ENCODE peak calls at places on chromosomes 13 and 19, in four cellular contexts. One of them, this sample, is unnamed.

GRCh38 chr13:110444226-110444653 is 117.3 kb downstream of the RAB20 start:
- DNase-seq in AG09319: no peak
- DNase-seq in activated B cell treated with CpG ODN at 0.5 μM for 24 hours: no peak
- DNase-seq in GM12865: peak
- DNase-seq in this sample: no peak

GRCh38 chr13:81872581-81872980 is 1531.7 kb upstream of the SPRY2 start:
- DNase-seq in GM12865: no peak
- DNase-seq in AG09319: no peak
- DNase-seq in activated B cell treated with CpG ODN at 0.5 μM for 24 hours: no peak
- DNase-seq in this sample: no peak

GRCh38 chr13:84983321-84983720 is 815.9 kb downstream of the SLITRK6 start:
- DNase-seq in activated B cell treated with CpG ODN at 0.5 μM for 24 hours: no peak
- DNase-seq in GM12865: no peak
- DNase-seq in AG09319: no peak
- DNase-seq in this sample: no peak

GRCh38 chr19:8678244-8678807 is 20.3 kb downstream of the ACTL9 start:
- DNase-seq in activated B cell treated with CpG ODN at 0.5 μM for 24 hours: no peak
- DNase-seq in AG09319: no peak
- DNase-seq in GM12865: no peak
- DNase-seq in this sample: no peak

GRCh38 chr13:93755341-93755740 is 528.7 kb downstream of the GPC6 start:
- DNase-seq in activated B cell treated with CpG ODN at 0.5 μM for 24 hours: no peak
- DNase-seq in GM12865: no peak
- DNase-seq in AG09319: no peak
- DNase-seq in this sample: no peak

GRCh38 chr19:4981681-4981958 is 12.7 kb downstream of the KDM4B start:
- DNase-seq in GM12865: no peak
- DNase-seq in activated B cell treated with CpG ODN at 0.5 μM for 24 hours: no peak
- DNase-seq in AG09319: no peak
- DNase-seq in this sample: no peak

GRCh38 chr19:6239401-6239844 is 40.4 kb downstream of the MLLT1 start:
- DNase-seq in AG09319: no peak
- DNase-seq in activated B cell treated with CpG ODN at 0.5 μM for 24 hours: no peak
- DNase-seq in GM12865: no peak
- DNase-seq in this sample: no peak

GRCh38 chr13:112674412-112675383 is 15.1 kb upstream of the ATP11A start:
- DNase-seq in activated B cell treated with CpG ODN at 0.5 μM for 24 hours: no peak
- DNase-seq in GM12865: peak
- DNase-seq in AG09319: no peak
- DNase-seq in this sample: no peak

GRCh38 chr13:52784591-52785340 is 45.1 kb upstream of the CNMD start:
- DNase-seq in GM12865: no peak
- DNase-seq in activated B cell treated with CpG ODN at 0.5 μM for 24 hours: no peak
- DNase-seq in AG09319: no peak
- DNase-seq in this sample: no peak

GRCh38 chr13:66657165-66657895 is 572.8 kb downstream of the PCDH9 start:
- DNase-seq in GM12865: no peak
- DNase-seq in activated B cell treated with CpG ODN at 0.5 μM for 24 hours: no peak
- DNase-seq in AG09319: peak
- DNase-seq in this sample: no peak

GRCh38 chr19:52138614-52139290 is 986 bp downstream of the ZNF616 start:
- DNase-seq in activated B cell treated with CpG ODN at 0.5 μM for 24 hours: no peak
- DNase-seq in GM12865: peak
- DNase-seq in AG09319: no peak
- DNase-seq in this sample: no peak

GRCh38 chr13:46720189-46720588 is 76.8 kb downstream of the ESD start:
- DNase-seq in AG09319: no peak
- DNase-seq in GM12865: peak
- DNase-seq in activated B cell treated with CpG ODN at 0.5 μM for 24 hours: no peak
- DNase-seq in this sample: no peak

GRCh38 chr13:46119883-46120614 is 15.2 kb upstream of the CPB2 start:
- DNase-seq in AG09319: no peak
- DNase-seq in GM12865: no peak
- DNase-seq in activated B cell treated with CpG ODN at 0.5 μM for 24 hours: no peak
- DNase-seq in this sample: no peak

GRCh38 chr13:113226873-113227272 is 17.5 kb downstream of the CUL4A start:
- DNase-seq in GM12865: no peak
- DNase-seq in AG09319: no peak
- DNase-seq in activated B cell treated with CpG ODN at 0.5 μM for 24 hours: no peak
- DNase-seq in this sample: no peak

GRCh38 chr19:16386619-16387240 is 62.1 kb downstream of the KLF2 start:
- DNase-seq in AG09319: peak
- DNase-seq in activated B cell treated with CpG ODN at 0.5 μM for 24 hours: no peak
- DNase-seq in GM12865: peak
- DNase-seq in this sample: peak

GRCh38 chr13:54660277-54660676 is 1631.7 kb downstream of the OLFM4 start:
- DNase-seq in activated B cell treated with CpG ODN at 0.5 μM for 24 hours: no peak
- DNase-seq in AG09319: no peak
- DNase-seq in GM12865: no peak
- DNase-seq in this sample: no peak

GRCh38 chr19:6947745-6948144 is 60.4 kb downstream of the ADGRE1 start:
- DNase-seq in activated B cell treated with CpG ODN at 0.5 μM for 24 hours: no peak
- DNase-seq in GM12865: peak
- DNase-seq in AG09319: peak
- DNase-seq in this sample: no peak

GRCh38 chr13:75867718-75868117 is 231.6 kb downstream of the LMO7 start:
- DNase-seq in AG09319: no peak
- DNase-seq in GM12865: no peak
- DNase-seq in activated B cell treated with CpG ODN at 0.5 μM for 24 hours: no peak
- DNase-seq in this sample: no peak

GRCh38 chr19:57110592-57111328 is 9.0 kb upstream of the USP29 start:
- DNase-seq in GM12865: no peak
- DNase-seq in activated B cell treated with CpG ODN at 0.5 μM for 24 hours: no peak
- DNase-seq in AG09319: no peak
- DNase-seq in this sample: no peak

GRCh38 chr13:100209857-100210580 is 121.1 kb downstream of the PCCA start:
- DNase-seq in activated B cell treated with CpG ODN at 0.5 μM for 24 hours: no peak
- DNase-seq in GM12865: no peak
- DNase-seq in AG09319: peak
- DNase-seq in this sample: no peak

GRCh38 chr13:113090806-113091205 is 14.8 kb upstream of the F7 start:
- DNase-seq in GM12865: no peak
- DNase-seq in AG09319: no peak
- DNase-seq in activated B cell treated with CpG ODN at 0.5 μM for 24 hours: no peak
- DNase-seq in this sample: no peak

GRCh38 chr13:53150568-53150967 is 122.0 kb downstream of the OLFM4 start:
- DNase-seq in activated B cell treated with CpG ODN at 0.5 μM for 24 hours: no peak
- DNase-seq in GM12865: peak
- DNase-seq in AG09319: no peak
- DNase-seq in this sample: no peak

GRCh38 chr13:47680752-47681151 is 320.3 kb downstream of the SUCLA2 start:
- DNase-seq in activated B cell treated with CpG ODN at 0.5 μM for 24 hours: no peak
- DNase-seq in AG09319: no peak
- DNase-seq in GM12865: no peak
- DNase-seq in this sample: no peak

GRCh38 chr13:39767791-39768564 is 112.5 kb downstream of the COG6 start:
- DNase-seq in AG09319: no peak
- DNase-seq in GM12865: peak
- DNase-seq in activated B cell treated with CpG ODN at 0.5 μM for 24 hours: no peak
- DNase-seq in this sample: no peak

GRCh38 chr13:97914537-97914936 is 38.9 kb upstream of the IPO5 start:
- DNase-seq in GM12865: no peak
- DNase-seq in AG09319: no peak
- DNase-seq in activated B cell treated with CpG ODN at 0.5 μM for 24 hours: no peak
- DNase-seq in this sample: no peak

GRCh38 chr19:40549007-40549708 is 27.5 kb upstream of the SHKBP1 start:
- DNase-seq in GM12865: peak
- DNase-seq in activated B cell treated with CpG ODN at 0.5 μM for 24 hours: peak
- DNase-seq in AG09319: no peak
- DNase-seq in this sample: no peak

GRCh38 chr19:53511933-53512374 is 26.0 kb upstream of the ZNF331 start:
- DNase-seq in GM12865: peak
- DNase-seq in AG09319: peak
- DNase-seq in activated B cell treated with CpG ODN at 0.5 μM for 24 hours: peak
- DNase-seq in this sample: peak

GRCh38 chr19:20840371-20840770 is 64.3 kb downstream of the ZNF66 start:
- DNase-seq in activated B cell treated with CpG ODN at 0.5 μM for 24 hours: no peak
- DNase-seq in GM12865: no peak
- DNase-seq in AG09319: no peak
- DNase-seq in this sample: no peak

GRCh38 chr13:67229438-67230242 is 496 bp downstream of the PCDH9 start:
- DNase-seq in AG09319: no peak
- DNase-seq in GM12865: no peak
- DNase-seq in activated B cell treated with CpG ODN at 0.5 μM for 24 hours: no peak
- DNase-seq in this sample: no peak

GRCh38 chr19:49546825-49547565 is 19.2 kb downstream of the RCN3 start:
- DNase-seq in GM12865: peak
- DNase-seq in activated B cell treated with CpG ODN at 0.5 μM for 24 hours: no peak
- DNase-seq in AG09319: peak
- DNase-seq in this sample: no peak

GRCh38 chr19:19558636-19559035 is 20.6 kb downstream of the CILP2 start:
- DNase-seq in AG09319: no peak
- DNase-seq in GM12865: no peak
- DNase-seq in activated B cell treated with CpG ODN at 0.5 μM for 24 hours: no peak
- DNase-seq in this sample: no peak

GRCh38 chr13:72565893-72566292 is 161.5 kb downstream of the MZT1 start:
- DNase-seq in GM12865: peak
- DNase-seq in AG09319: no peak
- DNase-seq in activated B cell treated with CpG ODN at 0.5 μM for 24 hours: no peak
- DNase-seq in this sample: no peak
- TF ChIP-seq CTCF in GM12865: peak
- TF ChIP-seq CTCF in AG09319: peak
- TF ChIP-seq CTCF in activated B cell treated with CpG ODN at 0.5 μM for 24 hours: no peak
- TF ChIP-seq CTCF in this sample: peak

GRCh38 chr19:35223856-35224505 is 4.6 kb downstream of the FAM187B start:
- DNase-seq in GM12865: no peak
- DNase-seq in AG09319: no peak
- DNase-seq in activated B cell treated with CpG ODN at 0.5 μM for 24 hours: no peak
- DNase-seq in this sample: no peak

GRCh38 chr19:35223084-35223790 is 5.3 kb downstream of the FAM187B start:
- DNase-seq in activated B cell treated with CpG ODN at 0.5 μM for 24 hours: no peak
- DNase-seq in AG09319: no peak
- DNase-seq in GM12865: no peak
- DNase-seq in this sample: no peak

GRCh38 chr19:35226748-35227147 is 1.8 kb downstream of the FAM187B start:
- DNase-seq in activated B cell treated with CpG ODN at 0.5 μM for 24 hours: peak
- DNase-seq in GM12865: no peak
- DNase-seq in AG09319: no peak
- DNase-seq in this sample: no peak

GRCh38 chr19:35225951-35226350 is 2.6 kb downstream of the FAM187B start:
- DNase-seq in GM12865: no peak
- DNase-seq in activated B cell treated with CpG ODN at 0.5 μM for 24 hours: peak
- DNase-seq in AG09319: no peak
- DNase-seq in this sample: no peak

DNA sequence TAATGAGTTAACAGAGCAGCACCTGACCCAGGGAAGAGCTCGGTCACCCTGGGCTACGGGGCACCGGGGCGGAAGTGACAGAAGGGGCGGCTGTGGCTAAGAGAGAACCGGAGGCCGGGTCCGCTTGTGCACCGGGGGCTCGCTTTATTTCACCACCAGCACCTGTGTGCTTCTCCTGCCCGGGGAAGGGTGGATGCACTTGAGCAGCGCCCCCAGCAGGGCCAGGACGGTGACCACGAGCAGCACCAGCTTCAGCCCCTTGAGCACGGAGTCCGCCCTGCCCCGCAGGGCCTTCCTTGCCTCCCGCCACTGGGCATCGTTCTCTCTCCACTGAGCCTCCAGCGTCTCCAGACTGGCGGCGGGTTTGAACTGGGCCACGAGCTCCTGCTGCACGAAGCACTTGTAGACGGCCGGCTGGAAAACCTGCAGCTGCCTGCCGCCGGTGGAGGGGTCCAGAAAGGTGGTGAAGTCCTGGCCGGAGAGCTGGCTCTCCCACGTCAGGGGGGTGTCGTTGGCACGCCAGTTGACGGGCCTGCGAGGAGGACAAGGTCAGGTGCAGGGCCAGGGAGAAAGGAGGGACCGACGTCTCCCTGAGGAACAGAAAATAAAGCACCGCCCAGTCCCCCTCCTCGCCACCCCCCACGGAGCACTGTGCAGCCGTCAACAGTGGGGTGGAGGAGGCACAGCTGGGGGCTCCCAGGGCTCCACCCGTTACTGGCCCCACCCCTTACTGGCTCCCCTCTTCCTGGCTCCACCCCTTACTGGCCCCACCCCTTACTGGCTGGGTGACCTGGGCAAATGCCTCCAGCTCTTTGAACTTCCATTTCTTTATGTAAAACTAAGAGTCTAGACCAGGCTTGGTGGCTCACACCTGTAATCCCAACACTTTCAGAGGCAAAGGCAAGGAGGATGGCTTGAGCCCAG is 3.6 kb downstream of the FAM187B start:
- DNase-seq in activated B cell treated with CpG ODN at 0.5 μM for 24 hours: peak
- DNase-seq in AG09319: no peak
- DNase-seq in GM12865: no peak
- DNase-seq in this sample: no peak
- TF ChIP-seq CTCF in activated B cell treated with CpG ODN at 0.5 μM for 24 hours: no peak
- TF ChIP-seq CTCF in AG09319: no peak
- TF ChIP-seq CTCF in GM12865: no peak
- TF ChIP-seq CTCF in this sample: no peak

GRCh38 chr13:83780201-83780600 is 102.1 kb downstream of the SLITRK1 start:
- DNase-seq in activated B cell treated with CpG ODN at 0.5 μM for 24 hours: no peak
- DNase-seq in AG09319: no peak
- DNase-seq in GM12865: peak
- DNase-seq in this sample: no peak
- TF ChIP-seq CTCF in activated B cell treated with CpG ODN at 0.5 μM for 24 hours: no peak
- TF ChIP-seq CTCF in AG09319: peak
- TF ChIP-seq CTCF in GM12865: peak
- TF ChIP-seq CTCF in this sample: no peak

GRCh38 chr13:49821216-49821820 is 28.8 kb upstream of the KPNA3 start:
- DNase-seq in GM12865: peak
- DNase-seq in activated B cell treated with CpG ODN at 0.5 μM for 24 hours: no peak
- DNase-seq in AG09319: no peak
- DNase-seq in this sample: no peak
- TF ChIP-seq CTCF in GM12865: no peak
- TF ChIP-seq CTCF in activated B cell treated with CpG ODN at 0.5 μM for 24 hours: no peak
- TF ChIP-seq CTCF in AG09319: no peak
- TF ChIP-seq CTCF in this sample: no peak

GRCh38 chr13:33351324-33351723 is 65.8 kb upstream of the STARD13 start:
- DNase-seq in activated B cell treated with CpG ODN at 0.5 μM for 24 hours: no peak
- DNase-seq in AG09319: peak
- DNase-seq in GM12865: peak
- DNase-seq in this sample: no peak
- TF ChIP-seq CTCF in activated B cell treated with CpG ODN at 0.5 μM for 24 hours: no peak
- TF ChIP-seq CTCF in AG09319: no peak
- TF ChIP-seq CTCF in GM12865: no peak
- TF ChIP-seq CTCF in this sample: peak

GRCh38 chr19:51108066-51108804 is at the start of gene CTU1:
- DNase-seq in AG09319: peak
- DNase-seq in GM12865: peak
- DNase-seq in activated B cell treated with CpG ODN at 0.5 μM for 24 hours: peak
- DNase-seq in this sample: peak
- TF ChIP-seq CTCF in AG09319: no peak
- TF ChIP-seq CTCF in GM12865: no peak
- TF ChIP-seq CTCF in activated B cell treated with CpG ODN at 0.5 μM for 24 hours: no peak
- TF ChIP-seq CTCF in this sample: no peak

GRCh38 chr19:35144259-35144599 is 1.2 kb downstream of the FXYD7 start:
- DNase-seq in GM12865: no peak
- DNase-seq in activated B cell treated with CpG ODN at 0.5 μM for 24 hours: no peak
- DNase-seq in AG09319: no peak
- DNase-seq in this sample: no peak

GRCh38 chr19:35143818-35144217 is 763 bp downstream of the FXYD7 start:
- DNase-seq in GM12865: no peak
- DNase-seq in activated B cell treated with CpG ODN at 0.5 μM for 24 hours: no peak
- DNase-seq in AG09319: no peak
- DNase-seq in this sample: no peak

GRCh38 chr19:35141627-35142401 is 1.2 kb upstream of the FXYD7 start:
- DNase-seq in activated B cell treated with CpG ODN at 0.5 μM for 24 hours: no peak
- DNase-seq in AG09319: no peak
- DNase-seq in GM12865: no peak
- DNase-seq in this sample: no peak

GRCh38 chr19:35142531-35143230 is 374 bp upstream of the FXYD7 start:
- DNase-seq in activated B cell treated with CpG ODN at 0.5 μM for 24 hours: peak
- DNase-seq in GM12865: peak
- DNase-seq in AG09319: no peak
- DNase-seq in this sample: no peak

GRCh38 chr19:35143231-35143715 is at the start of gene FXYD7:
- DNase-seq in GM12865: no peak
- DNase-seq in AG09319: no peak
- DNase-seq in activated B cell treated with CpG ODN at 0.5 μM for 24 hours: no peak
- DNase-seq in this sample: no peak
- TF ChIP-seq CTCF in GM12865: no peak
- TF ChIP-seq CTCF in AG09319: no peak
- TF ChIP-seq CTCF in activated B cell treated with CpG ODN at 0.5 μM for 24 hours: no peak
- TF ChIP-seq CTCF in this sample: peak

This sample was measured in CD14-positive monocyte.